ENCODE peak calls at places on chromosomes 2 and 18, in five cellular contexts. L is PC-9, E is SJSA1, Z is body of pancreas, J is heart left ventricle. F is an unnamed sample. For H3K27me3, the result is how much of the 10 kb centered on the place peaks cover.

GRCh38 chr2:86704482-86704971 is 15.6 kb upstream of the RMND5A start:
- DNase-seq in L (peak), E (peak), Z (peak), J (peak), F (no peak)

GRCh38 chr2:73920577-73921545 is 5.8 kb upstream of the DGUOK start:
- DNase-seq in L (no peak), E (peak), Z (peak), J (no peak), F (no peak)

GRCh38 chr2:160321025-160321424 is 121.0 kb upstream of the ITGB6 start:
- DNase-seq in L (no peak), E (no peak), Z (no peak), J (no peak), F (peak)

GRCh38 chr2:190530211-190530639 is 4.3 kb downstream of the NEMP2 start:
- DNase-seq in L (no peak), E (no peak), Z (no peak), J (no peak), F (no peak)

GRCh38 chr18:49178736-49179135 is 228.0 kb upstream of the SMAD7 start:
- DNase-seq in L (no peak), E (peak), Z (peak), J (peak), F (no peak)

GRCh38 chr2:240419723-240420122 is 15.7 kb upstream of the GPC1 start:
- DNase-seq in L (no peak), E (no peak), Z (no peak), J (no peak), F (no peak)

GRCh38 chr2:197500503-197501179 is 462 bp downstream of the HSPE1 start:
- DNase-seq in L (no peak), E (peak), Z (no peak), J (no peak), F (no peak)

GRCh38 chr2:11562011-11562410 is 28.2 kb downstream of the GREB1 start:
- DNase-seq in L (no peak), E (no peak), Z (no peak), J (no peak), F (no peak)

GRCh38 chr2:191500566-191501389 is 177.2 kb upstream of the NABP1 start:
- DNase-seq in L (no peak), E (no peak), Z (peak), J (no peak), F (no peak)

GRCh38 chr18:74064510-74064909 is 83.1 kb downstream of the FBXO15 start:
- DNase-seq in L (no peak), E (no peak), Z (no peak), J (no peak), F (no peak)

GRCh38 chr18:2984703-2985261 is 28.2 kb downstream of the LPIN2 start:
- DNase-seq in L (peak), E (no peak), Z (peak), J (no peak), F (no peak)

GRCh38 chr2:240626531-240627300 is 1.4 kb downstream of the GPR35 start:
- DNase-seq in L (no peak), E (no peak), Z (peak), J (no peak), F (no peak)

GRCh38 chr2:123609077-123609476 is 416.0 kb upstream of the CNTNAP5 start:
- DNase-seq in L (no peak), E (no peak), Z (no peak), J (no peak), F (no peak)

GRCh38 chr2:36296798-36297197 is 58.8 kb upstream of the CRIM1 start:
- DNase-seq in L (no peak), E (no peak), Z (peak), J (no peak), F (no peak)

GRCh38 chr2:173441222-173441621 is 86.5 kb downstream of the CDCA7 start:
- DNase-seq in L (no peak), E (no peak), Z (no peak), J (no peak), F (no peak)

GRCh38 chr18:48994926-48995835 is 44.4 kb upstream of the SMAD7 start:
- DNase-seq in L (no peak), E (no peak), Z (no peak), J (no peak), F (no peak)

GRCh38 chr2:74222300-74222650 is 23.9 kb downstream of the MTHFD2 start:
- DNase-seq in L (no peak), E (no peak), Z (no peak), J (no peak), F (no peak)

DNA sequence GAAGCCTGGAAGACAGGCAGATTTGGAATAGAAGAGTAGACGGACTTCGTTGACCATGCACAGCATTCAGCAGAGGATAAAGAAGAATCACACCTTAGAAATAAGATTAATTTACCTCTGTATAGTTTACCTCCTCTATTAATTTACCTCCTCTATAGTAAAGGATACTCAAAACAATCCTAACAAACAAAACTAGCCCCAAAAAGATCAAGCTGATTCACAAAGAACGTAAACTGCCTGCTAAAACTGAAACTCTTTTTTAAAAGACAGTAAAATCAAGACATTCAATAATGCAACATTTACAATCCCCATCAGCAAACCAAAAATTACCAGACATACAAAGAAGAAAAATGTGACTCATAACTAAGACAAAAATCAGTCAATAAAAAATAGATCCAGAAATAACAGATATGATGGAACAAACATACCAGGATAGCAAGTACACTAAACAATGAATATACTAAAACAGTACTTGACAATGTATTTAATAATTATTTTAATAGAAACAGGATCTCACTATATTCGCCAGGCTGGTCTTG is 215.7 kb downstream of the ZEB2 start:
- DNase-seq in L (no peak), E (no peak), Z (no peak), J (no peak), F (no peak)
- H3K4me3 ChIP-seq in L (no peak), E (no peak), Z (no peak), J (no peak), F (no peak)

DNA sequence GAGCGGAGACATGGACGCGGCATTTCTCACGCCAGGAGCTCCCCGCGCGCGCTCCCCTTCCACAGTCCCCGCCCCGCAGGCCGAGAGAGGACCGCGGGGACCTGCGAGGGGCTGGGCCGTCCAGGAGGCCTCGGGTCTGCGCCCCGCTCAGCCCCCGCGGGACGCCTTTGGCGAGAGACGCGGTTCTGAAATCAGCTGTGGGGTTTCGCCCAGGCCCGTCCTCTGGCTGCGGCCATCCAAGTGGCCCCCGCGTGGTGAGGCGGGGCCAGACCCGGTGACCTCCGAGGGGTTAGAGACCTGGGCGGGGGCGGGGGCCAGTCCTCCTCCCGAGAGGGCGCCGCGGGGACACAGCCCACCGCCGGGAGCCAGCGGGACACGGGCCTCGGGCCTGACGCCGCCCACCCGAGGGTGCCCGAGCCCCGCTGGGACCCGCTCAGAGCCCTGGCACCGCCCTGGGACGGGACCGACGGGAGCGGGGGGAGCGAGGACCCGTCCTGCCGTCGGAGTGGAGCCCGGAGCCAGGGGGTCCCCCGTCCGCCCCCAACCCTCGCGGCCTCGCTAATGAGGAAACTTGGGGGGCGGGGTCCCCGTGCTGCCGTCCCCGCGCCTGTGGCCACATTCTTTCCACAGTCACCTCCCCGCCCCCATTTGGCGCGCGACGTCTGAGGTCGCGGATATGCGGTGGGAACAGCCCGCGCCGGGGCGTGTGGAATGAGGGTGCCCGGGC is 6.1 kb upstream of the SALL3 start:
- DNase-seq in L (no peak), E (no peak), Z (no peak), J (no peak), F (no peak)
- H3K27me3 ChIP-seq in L (half or more), E (under half), Z (under half), J (half or more), F (under half)

GRCh38 chr2:28300921-28301341 is 91.7 kb upstream of the FOSL2 start:
- DNase-seq in L (no peak), E (peak), Z (no peak), J (no peak), F (no peak)
- H3K4me3 ChIP-seq in L (no peak), E (peak), Z (no peak), J (no peak), F (no peak)

GRCh38 chr2:176147790-176148496 is 3.4 kb upstream of the HOXD4 start:
- DNase-seq in L (no peak), E (no peak), Z (no peak), J (no peak), F (no peak)

GRCh38 chr2:176146101-176146500 is 5.2 kb upstream of the HOXD4 start:
- DNase-seq in L (no peak), E (no peak), Z (no peak), J (no peak), F (no peak)

GRCh38 chr2:176146645-176147044 is 4.7 kb upstream of the HOXD4 start:
- DNase-seq in L (no peak), E (no peak), Z (no peak), J (no peak), F (no peak)

GRCh38 chr2:176147215-176147789 is 4.0 kb upstream of the HOXD4 start:
- DNase-seq in L (no peak), E (no peak), Z (no peak), J (no peak), F (no peak)

DNA sequence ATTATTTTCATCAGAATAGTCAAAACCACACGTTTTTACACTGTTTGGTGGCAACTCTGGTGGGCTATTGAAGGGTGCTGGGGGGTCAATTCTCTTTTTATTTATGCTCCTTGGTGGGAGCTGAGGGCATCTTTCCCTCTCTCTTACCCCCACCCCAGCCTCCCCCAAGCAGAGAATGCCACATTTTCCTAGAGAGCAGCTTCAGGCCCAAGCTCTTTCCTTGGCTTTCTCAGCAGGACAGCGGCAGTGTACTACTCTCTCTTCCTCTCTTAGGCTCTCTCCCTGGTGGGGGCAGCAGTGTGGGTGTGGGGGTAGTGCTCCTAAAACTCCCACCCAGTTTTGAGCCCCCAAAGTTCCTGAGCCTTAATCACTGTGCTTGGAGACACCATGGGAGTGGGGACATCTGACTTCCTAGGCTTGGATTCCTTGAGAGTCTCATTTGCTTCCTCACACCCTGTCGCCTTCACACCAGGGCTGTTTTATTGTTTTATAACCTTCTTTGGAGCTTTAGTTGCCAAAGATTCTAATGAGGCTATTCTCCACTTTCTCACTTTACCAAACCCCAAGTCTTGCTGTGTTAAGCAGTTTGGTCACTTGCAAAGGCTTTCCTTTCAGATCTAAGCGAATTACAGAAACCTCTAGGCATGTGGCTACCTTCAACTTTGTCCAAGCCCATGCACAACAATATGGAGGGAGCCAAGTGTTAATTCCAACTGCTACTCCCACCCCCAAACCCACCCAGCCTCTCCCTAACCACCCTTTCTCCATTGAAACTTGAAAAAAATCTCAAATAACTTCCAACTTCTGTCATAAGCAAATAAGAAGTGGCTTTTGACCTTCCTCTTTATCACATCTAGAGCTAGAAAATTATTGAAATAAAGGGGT is 6.0 kb upstream of the HOXD4 start:
- DNase-seq in L (no peak), E (no peak), Z (no peak), J (no peak), F (no peak)
- H3K27me3 ChIP-seq in L (half or more), E (under half), Z (under half), J (under half), F (under half)

DNA sequence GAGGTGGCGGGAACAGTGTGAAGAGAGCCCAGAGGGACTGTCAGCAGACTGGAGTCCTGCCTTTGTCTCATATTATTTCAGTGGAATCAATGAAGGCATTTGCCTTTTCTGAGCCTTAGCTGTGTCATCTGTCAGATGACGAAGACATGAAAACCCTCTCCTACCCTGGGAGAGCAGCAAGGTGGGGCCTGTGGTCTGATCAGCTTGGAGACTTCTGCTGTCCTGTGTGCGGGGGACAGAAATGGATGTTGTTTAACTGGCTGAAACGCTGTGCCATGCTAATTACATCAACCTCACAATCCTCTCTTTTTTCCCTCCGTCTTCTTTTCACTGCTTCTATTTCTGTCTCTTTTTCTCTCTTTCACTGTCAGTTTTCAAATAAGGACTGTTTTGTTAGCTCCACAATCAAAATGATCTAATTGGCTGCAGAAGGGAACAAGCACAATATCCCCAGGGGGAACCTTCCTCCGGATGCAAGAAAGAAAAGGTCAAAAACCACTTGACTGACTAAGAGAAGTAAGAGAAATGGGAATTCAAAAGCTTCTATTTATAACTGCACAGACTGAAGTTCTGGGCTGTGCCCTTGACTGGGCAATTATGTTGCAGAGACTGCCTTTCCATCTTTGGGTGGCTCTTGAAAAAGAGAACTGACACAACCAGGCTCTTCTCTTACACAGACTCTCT is 340.1 kb downstream of the CLIP4 start:
- DNase-seq in L (no peak), E (no peak), Z (no peak), J (no peak), F (no peak)
- H3K4me3 ChIP-seq in L (no peak), E (no peak), Z (no peak), J (no peak), F (no peak)

GRCh38 chr2:219042750-219043149 is 1.4 kb upstream of the CFAP65 start:
- DNase-seq in L (no peak), E (no peak), Z (no peak), J (no peak), F (no peak)
- H3K27me3 ChIP-seq in L (half or more), E (half or more), Z (under half), J (under half), F (under half)